ENCODE peak calls at places on chromosomes 4 and X, in four cellular contexts. L, Z, B and W are unnamed samples.

GRCh38 chr4:153634737-153635353 is 49.2 kb upstream of the TLR2 start:
- DNase-seq in B (no peak), Z (peak; percentile 14), L (no peak), W (no peak)

GRCh38 chrX:135981662-135982061 is 3.6 kb upstream of the SLC9A6 start:
- DNase-seq in B (no peak), Z (no peak), L (no peak), W (no peak)

GRCh38 chrX:136191171-136191570 is 43.8 kb downstream of the FHL1 start:
- DNase-seq in L (no peak), B (no peak), Z (no peak), W (no peak)

GRCh38 chr4:39855909-39856512 is 121.7 kb downstream of the PDS5A start:
- DNase-seq in Z (peak; percentile 23), B (no peak), L (no peak), W (no peak)

GRCh38 chrX:27336466-27337091 is 126.6 kb downstream of the PPP4R3C start:
- DNase-seq in L (no peak), Z (no peak), B (peak; percentile 4), W (peak; percentile 0)

GRCh38 chr4:37977471-37978452 is 17.6 kb downstream of the PTTG2 start:
- DNase-seq in Z (peak; percentile 67), B (peak; percentile 80), L (no peak), W (no peak)

GRCh38 chrX:45807572-45808425 is 607.1 kb upstream of the DIPK2B start:
- DNase-seq in Z (no peak), L (peak; percentile 49), B (no peak), W (no peak)

GRCh38 chrX:11558972-11559371 is 106.7 kb downstream of the ARHGAP6 start:
- DNase-seq in Z (no peak), B (no peak), L (no peak), W (no peak)

GRCh38 chr4:72295966-72296557 is 264.3 kb downstream of the NPFFR2 start:
- DNase-seq in L (peak; percentile 58), B (no peak), Z (no peak), W (peak; percentile 50)

GRCh38 chr4:40581254-40582140 is 48.2 kb downstream of the RBM47 start:
- DNase-seq in B (no peak), Z (no peak), L (no peak), W (no peak)

GRCh38 chr4:100836929-100837328 is 319.1 kb upstream of the EMCN start:
- DNase-seq in Z (no peak), B (no peak), L (no peak), W (no peak)

GRCh38 chr4:5908836-5909235 is 15.9 kb upstream of the CRMP1 start:
- DNase-seq in L (no peak), B (no peak), Z (no peak), W (no peak)

GRCh38 chrX:132842839-132843238 is 115.6 kb downstream of the HS6ST2 start:
- DNase-seq in B (no peak), Z (no peak), L (no peak), W (no peak)

GRCh38 chrX:13086076-13086475 is 41.7 kb upstream of the FAM9C start:
- DNase-seq in L (no peak), B (no peak), Z (no peak), W (no peak)

GRCh38 chr4:148116971-148117370 is 325.2 kb downstream of the NR3C2 start:
- DNase-seq in L (no peak), Z (no peak), B (no peak), W (no peak)

GRCh38 chr4:53908661-53909078 is 155.7 kb downstream of the CHIC2 start:
- DNase-seq in L (peak; percentile 85), Z (peak; percentile 90), B (no peak), W (peak; percentile 89)

GRCh38 chr4:172758586-172759340 is 409.8 kb upstream of the GALNT7 start:
- DNase-seq in L (no peak), Z (peak; percentile 73), B (no peak), W (peak; percentile 1)

GRCh38 chrX:87409113-87409841 is 108.3 kb upstream of the KLHL4 start:
- DNase-seq in B (peak; percentile 24), Z (no peak), L (peak; percentile 90), W (no peak)

GRCh38 chr4:105483840-105484239 is 10.0 kb upstream of the PPA2 start:
- DNase-seq in L (no peak), Z (no peak), B (no peak), W (no peak)

GRCh38 chr4:86595426-86595805 is 1.3 kb downstream of the PTPN13 start:
- DNase-seq in L (no peak), Z (peak; percentile 17), B (no peak), W (no peak)

GRCh38 chr4:54100607-54101189 is 735 bp downstream of the GSX2 start:
- DNase-seq in Z (no peak), L (no peak), B (peak; percentile 13), W (no peak)

GRCh38 chr4:3437998-3438846 is 3.5 kb upstream of the HGFAC start:
- DNase-seq in B (peak; percentile 9), Z (no peak), L (no peak), W (no peak)

GRCh38 chr4:169270810-169271691 is at the start of gene SH3RF1:
- DNase-seq in Z (peak; percentile 92), L (no peak), B (peak; percentile 91), W (no peak)

GRCh38 chr4:93764647-93765246 is 63.8 kb upstream of the ATOH1 start:
- DNase-seq in L (peak; percentile 37), Z (peak; percentile 3), B (no peak), W (peak; percentile 4)

GRCh38 chrX:30680618-30681017 is 27.4 kb downstream of the GK start:
- DNase-seq in L (no peak), B (no peak), Z (no peak), W (no peak)

GRCh38 chr4:53547983-53548382 is 43.3 kb downstream of the LNX1 start:
- DNase-seq in L (no peak), Z (no peak), B (no peak), W (no peak)

GRCh38 chr4:164997324-164997723 is 19.9 kb upstream of the TRIM61 start:
- DNase-seq in Z (no peak), L (no peak), B (no peak), W (no peak)

GRCh38 chr4:41213563-41214157 is 682 bp downstream of the APBB2 start:
- DNase-seq in L (no peak), Z (no peak), B (peak; percentile 37), W (no peak)

GRCh38 chr4:17489721-17490120 is 22.2 kb downstream of the QDPR start:
- DNase-seq in B (no peak), Z (no peak), L (no peak), W (no peak)

GRCh38 chr4:38831653-38832052 is 25.0 kb downstream of the TLR6 start:
- DNase-seq in Z (no peak), B (no peak), L (no peak), W (no peak)

GRCh38 chrX:41452972-41453371 is 5.8 kb downstream of the NYX start:
- DNase-seq in Z (peak; percentile 34), B (no peak), L (peak; percentile 87), W (no peak)

GRCh38 chr4:174211611-174212044 is 71.8 kb downstream of the FBXO8 start:
- DNase-seq in Z (no peak), B (no peak), L (no peak), W (no peak)

GRCh38 chrX:31319586-31319985 is 247.7 kb upstream of the FTHL17 start:
- DNase-seq in L (no peak), Z (no peak), B (no peak), W (no peak)

GRCh38 chr4:143539670-143540023 is 26.1 kb downstream of the SMARCA5 start:
- DNase-seq in L (no peak), B (no peak), Z (no peak), W (no peak)

GRCh38 chr4:185700048-185700447 is 111.9 kb downstream of the SORBS2 start:
- DNase-seq in L (no peak), Z (no peak), B (no peak), W (no peak)

GRCh38 chrX:39928704-39929439 is 168.9 kb downstream of the BCOR start:
- DNase-seq in Z (no peak), B (no peak), L (no peak), W (no peak)

GRCh38 chrX:115260330-115260729 is 26.4 kb upstream of the LRCH2 start:
- DNase-seq in L (no peak), Z (peak; percentile 15), B (no peak), W (no peak)

GRCh38 chrX:13646154-13646549 is 6.8 kb upstream of the TCEANC start:
- DNase-seq in Z (peak; percentile 47), B (peak; percentile 41), L (no peak), W (peak; percentile 30)

GRCh38 chr4:110163327-110164070 is 34.9 kb downstream of the ELOVL6 start:
- DNase-seq in L (peak; percentile 34), Z (peak; percentile 58), B (no peak), W (no peak)
- TF ChIP-seq CTCF in L (peak; percentile 20), Z (peak; percentile 19), B (no peak), W (no peak)

DNA sequence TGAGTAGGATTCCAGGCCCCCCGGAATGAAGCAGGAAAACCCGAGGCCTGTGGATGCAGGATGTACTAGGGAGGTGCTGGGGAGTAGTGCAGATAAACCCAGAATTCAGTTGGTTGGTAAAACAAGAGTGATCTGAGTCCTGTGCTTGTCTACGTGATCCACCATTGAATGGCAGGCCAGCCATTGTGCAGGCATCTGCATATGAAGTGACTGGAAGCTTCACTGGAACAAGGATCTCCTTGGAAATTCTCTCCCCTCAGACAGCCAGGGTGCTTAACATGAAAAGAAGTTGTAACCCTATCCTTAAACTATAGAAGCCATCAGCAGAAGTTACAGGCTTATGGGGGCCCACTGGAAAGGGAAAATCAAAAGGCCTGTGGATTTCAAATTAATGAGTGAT is 656 bp upstream of the GSPT2 start:
- DNase-seq in Z (no peak), L (no peak), B (no peak), W (no peak)
- H3K4me3 ChIP-seq in Z (peak overlapping the region; percentile 78), L (no peak overlapping the region), B (peak overlapping the region; percentile 73), W (peak overlapping the region; percentile 67)

DNA sequence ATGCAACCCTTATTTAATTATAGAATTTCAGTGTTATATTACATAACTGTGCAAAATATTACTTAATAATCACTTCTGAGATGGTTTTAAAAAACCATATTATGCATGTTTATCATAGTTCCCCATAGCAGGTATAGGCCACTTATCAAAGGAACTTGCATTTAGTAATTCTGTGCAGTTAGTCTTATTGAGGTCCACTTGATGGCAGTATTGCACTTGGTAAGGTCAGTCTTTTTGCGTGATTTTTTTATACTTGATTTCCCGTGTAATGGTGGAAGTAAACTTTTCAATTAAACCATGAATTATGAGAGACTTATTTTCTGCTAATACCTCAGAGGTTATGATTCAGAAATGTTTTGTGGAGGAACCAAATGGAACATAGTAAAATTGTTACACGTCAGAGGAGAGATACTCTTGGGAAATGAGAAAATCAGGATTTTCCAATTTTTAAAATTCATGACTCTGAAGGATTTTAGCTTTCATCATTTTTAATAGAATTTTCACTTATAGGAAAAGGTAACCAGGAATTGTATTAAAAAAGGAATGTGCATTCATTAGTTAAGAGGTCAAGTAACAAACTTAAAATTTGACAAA is 230.0 kb downstream of the CCSER1 start:
- DNase-seq in B (no peak), L (peak; percentile 63), Z (peak; percentile 14), W (peak; percentile 6)
- TF ChIP-seq CTCF in B (no peak), L (peak; percentile 48), Z (peak; percentile 32), W (peak; percentile 12)

GRCh38 chrX:55144697-55145096 is 55.9 kb downstream of the PAGE2 start:
- DNase-seq in Z (no peak), L (no peak), B (no peak), W (no peak)

GRCh38 chrX:55143621-55144020 is 54.8 kb downstream of the PAGE2 start:
- DNase-seq in L (no peak), Z (no peak), B (no peak), W (no peak)

GRCh38 chrX:55142206-55142918 is 53.5 kb downstream of the PAGE2 start:
- DNase-seq in L (no peak), Z (no peak), B (no peak), W (no peak)

GRCh38 chrX:55142919-55143310 is 54.1 kb downstream of the PAGE2 start:
- DNase-seq in L (no peak), Z (no peak), B (no peak), W (no peak)
- H3K4me3 ChIP-seq in L (no peak overlapping the region), Z (no peak overlapping the region), B (no peak overlapping the region), W (no peak overlapping the region)

GRCh38 chrX:9619581-9619980 is 146.1 kb downstream of the GPR143 start:
- DNase-seq in Z (no peak), B (no peak), L (no peak), W (no peak)
- TF ChIP-seq CTCF in Z (no peak), B (no peak), L (no peak), W (no peak)